ENCODE peak calls at places on chromosomes 1 and 21, in nine cellular contexts. U is NCI-H460; W is progenitor cell of endocrine pancreas; C is substantia nigra; R is HT-29; T is sigmoid colon; L is CD4-positive, alpha-beta memory T cell; Q is GM20000; X is stimulated activated CD4-positive, alpha-beta T cell treated with anti-CD3 and anti-CD28 coated beads, Interleukin-2, amount 100 ng/mL, for 4 hours. F is an unnamed sample.

GRCh38 chr1:39663559-39663958 is 8.3 kb downstream of the NT5C1A start:
- DNase-seq in L (no peak), U (no peak), R (no peak), C (no peak), W (no peak), Q (no peak), X (no peak), T (no peak), F (no peak)

GRCh38 chr1:180940445-180940844 is 27.7 kb downstream of the KIAA1614 start:
- DNase-seq in X (no peak), U (no peak), W (no peak), Q (no peak), T (no peak), L (no peak), R (no peak), C (no peak), F (no peak)

GRCh38 chr1:66542811-66543767 is 9.1 kb downstream of the SGIP1 start:
- DNase-seq in W (no peak), R (peak; percentile 53), Q (no peak), C (peak; percentile 42), T (no peak), U (no peak), X (no peak), L (no peak), F (no peak)

GRCh38 chr1:76075188-76075489 is 593 bp downstream of the ST6GALNAC3 start:
- DNase-seq in X (no peak), R (no peak), Q (no peak), C (no peak), T (no peak), U (no peak), W (no peak), L (no peak), F (no peak)

GRCh38 chr21:14881863-14882262 is 182.9 kb downstream of the NRIP1 start:
- DNase-seq in L (no peak), Q (no peak), T (no peak), R (no peak), C (no peak), W (no peak), X (no peak), U (no peak), F (no peak)

GRCh38 chr1:187691439-187691838 is 862.7 kb downstream of the PLA2G4A start:
- DNase-seq in W (no peak), R (no peak), L (no peak), C (no peak), U (peak; percentile 32), T (no peak), Q (no peak), X (no peak), F (no peak)

GRCh38 chr1:207032528-207033017 is at the start of gene C1orf116:
- DNase-seq in X (no peak), U (no peak), R (peak; percentile 97), L (no peak), C (no peak), T (no peak), W (peak; percentile 45), Q (no peak), F (no peak)

GRCh38 chr1:224045556-224045955 is 68.4 kb upstream of the FBXO28 start:
- DNase-seq in Q (no peak), T (no peak), W (no peak), R (no peak), X (no peak), U (no peak), C (no peak), L (no peak), F (no peak)

GRCh38 chr1:235018161-235018560 is 110.5 kb downstream of the TOMM20 start:
- DNase-seq in X (no peak), W (no peak), L (no peak), T (peak; percentile 46), U (no peak), C (no peak), Q (no peak), R (no peak), F (no peak)

GRCh38 chr1:85975770-85976386 is 180.7 kb downstream of the COL24A1 start:
- DNase-seq in X (no peak), W (no peak), R (no peak), U (no peak), Q (no peak), C (no peak), L (no peak), T (no peak), F (no peak)

GRCh38 chr1:94463765-94464330 is 45.7 kb downstream of the ABCD3 start:
- DNase-seq in U (peak; percentile 45), L (peak; percentile 21), C (no peak), R (peak; percentile 75), T (no peak), W (no peak), X (no peak), Q (peak; percentile 23), F (no peak)

GRCh38 chr1:162904579-162904978 is 43.6 kb upstream of the CCDC190 start:
- DNase-seq in L (no peak), X (no peak), Q (no peak), R (no peak), T (no peak), C (no peak), W (no peak), U (no peak), F (no peak)

GRCh38 chr1:67760030-67760821 is 73.0 kb downstream of the GNG12 start:
- DNase-seq in L (peak; percentile 45), T (no peak), X (peak; percentile 42), Q (peak; percentile 78), W (peak; percentile 39), U (peak; percentile 62), R (peak; percentile 91), C (peak; percentile 8), F (no peak)

GRCh38 chr1:17861685-17862084 is 106.6 kb downstream of the ACTL8 start:
- DNase-seq in Q (no peak), W (no peak), R (no peak), X (no peak), L (no peak), T (no peak), C (no peak), U (no peak), F (no peak)

GRCh38 chr1:17922833-17923232 is 167.7 kb downstream of the ACTL8 start:
- DNase-seq in R (peak; percentile 40), U (peak; percentile 13), Q (peak; percentile 30), X (peak; percentile 3), T (no peak), C (peak; percentile 24), W (peak; percentile 27), L (no peak), F (peak; percentile 2)

GRCh38 chr21:18318156-18318555 is 73.5 kb downstream of the CHODL start:
- DNase-seq in W (no peak), L (no peak), C (no peak), X (no peak), R (no peak), Q (no peak), T (no peak), U (no peak), F (no peak)

GRCh38 chr1:18091660-18092446 is 15.7 kb upstream of the IGSF21 start:
- DNase-seq in W (no peak), X (no peak), U (no peak), C (no peak), L (no peak), T (no peak), R (no peak), Q (no peak), F (no peak)

GRCh38 chr1:39086386-39087108 is 60.4 kb downstream of the NDUFS5 start:
- DNase-seq in X (no peak), U (no peak), T (no peak), C (no peak), L (no peak), W (no peak), Q (peak; percentile 5), R (no peak), F (no peak)

GRCh38 chr1:110619412-110620249 is 13.5 kb upstream of the KCNA2 start:
- DNase-seq in T (peak; percentile 83), C (peak; percentile 77), X (peak; percentile 82), L (peak; percentile 90), W (peak; percentile 85), U (peak; percentile 58), R (peak; percentile 83), Q (peak; percentile 85), F (peak; percentile 79)

GRCh38 chr21:25936776-25937175 is 202.0 kb downstream of the GABPA start:
- DNase-seq in W (no peak), C (no peak), L (no peak), T (no peak), U (no peak), X (no peak), R (no peak), Q (no peak), F (no peak)

F was measured in caudate nucleus.